ENCODE peak calls at places on chromosomes 16 and 17, in four cellular contexts. C is glomerular endothelial cell, K is mesothelial cell of epicardium, P is cardiac septum. R is an unnamed sample.

GRCh38 chr16:27446721-27447120 is 44.7 kb downstream of the IL21R start:
- DNase-seq in P (no peak), K (no peak), C (no peak), R (no peak)

GRCh38 chr17:27559996-27560481 is 70.9 kb upstream of the LGALS9 start:
- DNase-seq in P (no peak), K (peak), C (peak), R (peak)

GRCh38 chr17:65662166-65662565 is 100.7 kb upstream of the AXIN2 start:
- DNase-seq in C (no peak), K (no peak), P (no peak), R (no peak)

GRCh38 chr16:19075511-19075910 is 8.1 kb downstream of the COQ7 start:
- DNase-seq in C (no peak), P (no peak), K (no peak), R (no peak)

GRCh38 chr17:77120866-77121265 is 19.9 kb upstream of the SEC14L1 start:
- DNase-seq in K (no peak), C (no peak), P (no peak), R (no peak)

GRCh38 chr16:49440156-49441065 is 66.8 kb downstream of the C16orf78 start:
- DNase-seq in K (no peak), P (no peak), C (no peak), R (no peak)

GRCh38 chr17:44121206-44121605 is 2.2 kb downstream of the HDAC5 start:
- DNase-seq in K (no peak), C (no peak), P (no peak), R (no peak)

GRCh38 chr16:11557811-11558210 is 28.9 kb downstream of the LITAF start:
- DNase-seq in K (no peak), C (no peak), P (no peak), R (no peak)

GRCh38 chr16:10949424-10949970 is 5.1 kb downstream of the CLEC16A start:
- DNase-seq in P (no peak), C (no peak), K (no peak), R (no peak)

GRCh38 chr17:58679263-58680037 is 12.4 kb downstream of the TEX14 start:
- DNase-seq in P (no peak), C (no peak), K (no peak), R (no peak)

GRCh38 chr16:6125483-6126259 is 1028.1 kb upstream of the EEF2KMT start:
- DNase-seq in C (no peak), P (no peak), K (no peak), R (no peak)

GRCh38 chr16:31537362-31537921 is 9.7 kb downstream of the AHSP start:
- DNase-seq in P (no peak), C (no peak), K (no peak), R (no peak)

GRCh38 chr17:50805486-50805885 is 29.9 kb upstream of the WFIKKN2 start:
- DNase-seq in P (no peak), C (no peak), K (no peak), R (no peak)

GRCh38 chr16:19559242-19559910 is 3.9 kb downstream of the VPS35L start:
- DNase-seq in C (peak), K (no peak), P (no peak), R (peak)

GRCh38 chr17:57553525-57553924 is 191.6 kb downstream of the CCDC182 start:
- DNase-seq in P (no peak), K (no peak), C (no peak), R (no peak)